ENCODE peak calls at places on chromosomes 2 and 18, in ten cellular contexts. C is KG1; T is caudate nucleus; J is stimulated activated naive CD4-positive, alpha-beta T cell treated with Interleukin-2 at 50 U/mL for 16 hours; F is NCI-H1105; L is left lobe of liver; E is activated CD4-positive, alpha-beta memory T cell treated with anti-CD3 and anti-CD28 coated beads for 36 hours; W is HTR-8/SVneo; A is GM23248; I is epithelial cell of prostate. Q is an unnamed sample.

GRCh38 chr2:72133721-72134407 is 13.8 kb downstream of the CYP26B1 start:
- DNase-seq in C (no peak), T (no peak), J (no peak), F (no peak), L (no peak), E (no peak), W (no peak), A (no peak), I (no peak), Q (no peak)

GRCh38 chr2:212254331-212254730 is 284.3 kb downstream of the ERBB4 start:
- DNase-seq in C (no peak), T (no peak), J (no peak), F (no peak), L (no peak), E (no peak), W (no peak), A (no peak), I (no peak), Q (no peak)

GRCh38 chr18:63887424-63887823 is at the start of gene SERPINB2:
- DNase-seq in C (no peak), T (no peak), J (no peak), F (no peak), L (no peak), E (peak), W (no peak), A (peak), I (no peak), Q (no peak)

GRCh38 chr2:71667256-71668182 is 214.2 kb downstream of the DYSF start:
- DNase-seq in C (no peak), T (no peak), J (no peak), F (no peak), L (peak), E (no peak), W (no peak), A (no peak), I (no peak), Q (no peak)

GRCh38 chr2:222504191-222504590 is 79.8 kb downstream of the SGPP2 start:
- DNase-seq in C (no peak), T (no peak), J (no peak), F (no peak), L (no peak), E (no peak), W (no peak), A (no peak), I (no peak), Q (no peak)

GRCh38 chr2:11121099-11121822 is 34.0 kb upstream of the SLC66A3 start:
- DNase-seq in C (no peak), T (no peak), J (no peak), F (no peak), L (no peak), E (no peak), W (no peak), A (peak), I (no peak), Q (peak)

GRCh38 chr2:152564754-152565551 is 152.3 kb downstream of the PRPF40A start:
- DNase-seq in C (no peak), T (no peak), J (no peak), F (no peak), L (no peak), E (no peak), W (no peak), A (no peak), I (no peak), Q (no peak)

GRCh38 chr2:67290451-67290991 is 106.6 kb upstream of the ETAA1 start:
- DNase-seq in C (no peak), T (no peak), J (no peak), F (no peak), L (no peak), E (no peak), W (peak), A (peak), I (peak), Q (no peak)

GRCh38 chr2:230925443-230925878 is 419 bp upstream of the GPR55 start:
- DNase-seq in C (no peak), T (no peak), J (peak), F (no peak), L (peak), E (peak), W (no peak), A (no peak), I (no peak), Q (no peak)

GRCh38 chr18:13218376-13219011 is at the start of gene LDLRAD4:
- DNase-seq in C (no peak), T (no peak), J (peak), F (no peak), L (no peak), E (peak), W (peak), A (peak), I (no peak), Q (no peak)

GRCh38 chr2:67221266-67221665 is 175.9 kb upstream of the ETAA1 start:
- DNase-seq in C (no peak), T (no peak), J (no peak), F (no peak), L (no peak), E (no peak), W (no peak), A (no peak), I (no peak), Q (no peak)

GRCh38 chr18:24959100-24959499 is 392.9 kb downstream of the ZNF521 start:
- DNase-seq in C (no peak), T (no peak), J (no peak), F (no peak), L (no peak), E (no peak), W (no peak), A (no peak), I (no peak), Q (no peak)

GRCh38 chr2:67451086-67451832 is 54.1 kb downstream of the ETAA1 start:
- DNase-seq in C (no peak), T (no peak), J (no peak), F (peak), L (no peak), E (no peak), W (peak), A (peak), I (peak), Q (no peak)

GRCh38 chr2:83561592-83561991 is 897.5 kb downstream of the SUCLG1 start:
- DNase-seq in C (no peak), T (no peak), J (no peak), F (no peak), L (no peak), E (no peak), W (no peak), A (no peak), I (no peak), Q (no peak)

GRCh38 chr2:152483276-152483996 is 148.5 kb downstream of the FMNL2 start:
- DNase-seq in C (no peak), T (no peak), J (no peak), F (no peak), L (no peak), E (no peak), W (no peak), A (peak), I (no peak), Q (no peak)

GRCh38 chr2:216572582-216573578 is 60.3 kb upstream of the IGFBP2 start:
- DNase-seq in C (no peak), T (no peak), J (no peak), F (no peak), L (peak), E (no peak), W (no peak), A (peak), I (no peak), Q (no peak)

GRCh38 chr18:77081387-77081773 is 51.2 kb downstream of the MBP start:
- DNase-seq in C (no peak), T (no peak), J (no peak), F (no peak), L (no peak), E (no peak), W (no peak), A (peak), I (no peak), Q (no peak)

GRCh38 chr2:224712346-224712745 is 3.8 kb downstream of the CCDC195 start:
- DNase-seq in C (no peak), T (no peak), J (no peak), F (no peak), L (no peak), E (no peak), W (no peak), A (peak), I (no peak), Q (no peak)

GRCh38 chr18:62434798-62435197 is 88.0 kb upstream of the ZCCHC2 start:
- DNase-seq in C (no peak), T (no peak), J (no peak), F (no peak), L (no peak), E (no peak), W (no peak), A (peak), I (no peak), Q (no peak)

GRCh38 chr18:48806551-48807261 is 144.1 kb downstream of the SMAD7 start:
- DNase-seq in C (no peak), T (no peak), J (no peak), F (no peak), L (peak), E (peak), W (no peak), A (peak), I (no peak), Q (no peak)

GRCh38 chr18:34998677-34999076 is 42.5 kb upstream of the MAPRE2 start:
- DNase-seq in C (no peak), T (no peak), J (no peak), F (no peak), L (no peak), E (no peak), W (no peak), A (no peak), I (no peak), Q (no peak)

GRCh38 chr2:225270861-225271260 is 128.6 kb upstream of the NYAP2 start:
- DNase-seq in C (peak), T (no peak), J (no peak), F (peak), L (no peak), E (peak), W (peak), A (peak), I (peak), Q (peak)

GRCh38 chr18:9700261-9700796 is 7.8 kb upstream of the RAB31 start:
- DNase-seq in C (no peak), T (no peak), J (no peak), F (no peak), L (no peak), E (no peak), W (no peak), A (no peak), I (no peak), Q (no peak)

Q was measured in NCI-H2029 treated with DMSO at 0.1 percent for 48 hours.